ENCODE peak calls at places on chromosomes 13 and 19, in six cellular contexts. Q is left colon, O is activated gamma-delta T cell, R is AG09319, N is AG10803, Z is NCI-H774. F is an unnamed sample.

GRCh38 chr13:112733112-112733511 is 43.3 kb downstream of the ATP11A start:
- DNase-seq in Q (no peak), R (no peak), N (no peak), Z (peak; percentile 68), O (no peak), F (no peak)

GRCh38 chr19:1975081-1975480 is 34.1 kb downstream of the CSNK1G2 start:
- DNase-seq in O (no peak), Z (no peak), N (no peak), R (no peak), Q (no peak), F (no peak)

GRCh38 chr19:54316746-54317107 is 3.8 kb upstream of the LILRA5 start:
- DNase-seq in Q (no peak), N (no peak), R (no peak), Z (no peak), O (no peak), F (no peak)

GRCh38 chr13:82963466-82963865 is 918.8 kb downstream of the SLITRK1 start:
- DNase-seq in N (no peak), Q (no peak), O (no peak), R (no peak), Z (no peak), F (no peak)

GRCh38 chr19:17248011-17248776 is 2.5 kb upstream of the NR2F6 start:
- DNase-seq in R (no peak), N (no peak), O (no peak), Z (no peak), Q (peak; percentile 63), F (peak; percentile 24)

GRCh38 chr13:73421310-73421912 is 362.6 kb downstream of the KLF5 start:
- DNase-seq in R (no peak), Z (no peak), Q (no peak), O (no peak), N (no peak), F (no peak)

GRCh38 chr19:31416548-31416947 is 67.3 kb upstream of the TSHZ3 start:
- DNase-seq in R (no peak), Q (no peak), N (no peak), O (no peak), Z (no peak), F (no peak)

GRCh38 chr13:39501711-39502324 is 101.2 kb downstream of the LHFPL6 start:
- DNase-seq in O (no peak), R (no peak), N (peak; percentile 16), Z (no peak), Q (no peak), F (no peak)

GRCh38 chr19:44800461-44800860 is 8.4 kb upstream of the BCAM start:
- DNase-seq in N (peak; percentile 62), Z (peak; percentile 75), R (peak; percentile 31), O (peak; percentile 40), Q (peak; percentile 89), F (peak; percentile 63)

GRCh38 chr13:94431569-94431968 is 47.9 kb downstream of the DCT start:
- DNase-seq in R (no peak), O (no peak), N (peak; percentile 46), Z (no peak), Q (no peak), F (no peak)

GRCh38 chr19:52941941-52942370 is 18.7 kb upstream of the ZNF888 start:
- DNase-seq in O (no peak), R (no peak), Z (no peak), Q (peak; percentile 66), N (peak; percentile 21), F (no peak)

GRCh38 chr13:35925669-35926068 is 205.5 kb downstream of the DCLK1 start:
- DNase-seq in N (no peak), Z (no peak), R (no peak), O (no peak), Q (no peak), F (no peak)

GRCh38 chr19:9644472-9644871 is 23.4 kb upstream of the ZNF561 start:
- DNase-seq in N (no peak), R (no peak), Z (no peak), Q (no peak), O (no peak), F (no peak)

GRCh38 chr19:55913643-55914268 is 18.4 kb downstream of the NLRP13 start:
- DNase-seq in Q (peak; percentile 6), N (no peak), O (no peak), R (no peak), Z (no peak), F (no peak)

GRCh38 chr19:36136975-36137686 is 2.7 kb upstream of the CAPNS1 start:
- DNase-seq in O (no peak), Q (peak; percentile 62), R (no peak), N (peak; percentile 80), Z (peak; percentile 15), F (no peak)

GRCh38 chr13:41457589-41458186 is 338 bp downstream of the RGCC start:
- DNase-seq in N (no peak), Q (peak; percentile 33), R (no peak), O (peak; percentile 33), Z (no peak), F (no peak)

GRCh38 chr13:114264886-114265611 is 16.4 kb upstream of the UPF3A start:
- DNase-seq in Z (no peak), N (peak; percentile 77), O (no peak), R (peak; percentile 30), Q (no peak), F (no peak)

GRCh38 chr13:111908391-111908790 is 158.6 kb upstream of the SOX1 start:
- DNase-seq in R (no peak), N (no peak), O (no peak), Z (no peak), Q (no peak), F (no peak)

GRCh38 chr13:93249259-93249917 is 22.8 kb downstream of the GPC6 start:
- DNase-seq in O (no peak), R (no peak), Q (no peak), N (peak; percentile 74), Z (no peak), F (no peak)